ENCODE peak calls at places on chromosome 12, in four cellular contexts. One of them, this sample, is unnamed.

GRCh38 chr12:15535287-15535895 is 213.1 kb downstream of the PTPRO start:
- DNase-seq in activated T-helper 1 cell treated with Interleukin-2 at 50 U/mL for 16 hours: no peak
- DNase-seq in DMS153: no peak
- DNase-seq in HCT116: no peak
- DNase-seq in this sample: peak

GRCh38 chr12:76192416-76192815 is 107.9 kb upstream of the NAP1L1 start:
- DNase-seq in activated T-helper 1 cell treated with Interleukin-2 at 50 U/mL for 16 hours: no peak
- DNase-seq in DMS153: no peak
- DNase-seq in HCT116: no peak
- DNase-seq in this sample: no peak

GRCh38 chr12:278046-278445 is 15.4 kb upstream of the SLC6A13 start:
- DNase-seq in activated T-helper 1 cell treated with Interleukin-2 at 50 U/mL for 16 hours: no peak
- DNase-seq in DMS153: no peak
- DNase-seq in HCT116: no peak
- DNase-seq in this sample: no peak

GRCh38 chr12:129393357-129393937 is 510.4 kb downstream of the TMEM132D start:
- DNase-seq in activated T-helper 1 cell treated with Interleukin-2 at 50 U/mL for 16 hours: no peak
- DNase-seq in DMS153: no peak
- DNase-seq in HCT116: no peak
- DNase-seq in this sample: no peak

GRCh38 chr12:4881665-4882064 is 28.0 kb upstream of the KCNA1 start:
- DNase-seq in activated T-helper 1 cell treated with Interleukin-2 at 50 U/mL for 16 hours: no peak
- DNase-seq in DMS153: no peak
- DNase-seq in HCT116: no peak
- DNase-seq in this sample: no peak

GRCh38 chr12:120429368-120429767 is 8.5 kb upstream of the COX6A1 start:
- DNase-seq in activated T-helper 1 cell treated with Interleukin-2 at 50 U/mL for 16 hours: no peak
- DNase-seq in DMS153: no peak
- DNase-seq in HCT116: no peak
- DNase-seq in this sample: no peak

GRCh38 chr12:2273288-2273687 is 220.5 kb downstream of the CACNA1C start:
- DNase-seq in activated T-helper 1 cell treated with Interleukin-2 at 50 U/mL for 16 hours: no peak
- DNase-seq in DMS153: no peak
- DNase-seq in HCT116: no peak
- DNase-seq in this sample: peak

GRCh38 chr12:94147991-94148840 is at the start of gene PLXNC1:
- DNase-seq in activated T-helper 1 cell treated with Interleukin-2 at 50 U/mL for 16 hours: peak
- DNase-seq in DMS153: no peak
- DNase-seq in HCT116: no peak
- DNase-seq in this sample: no peak

GRCh38 chr12:109461049-109461845 is 15.9 kb downstream of the KCTD10 start:
- DNase-seq in activated T-helper 1 cell treated with Interleukin-2 at 50 U/mL for 16 hours: no peak
- DNase-seq in DMS153: no peak
- DNase-seq in HCT116: no peak
- DNase-seq in this sample: peak

GRCh38 chr12:58148405-58148804 is 207.0 kb downstream of the ATP23 start:
- DNase-seq in activated T-helper 1 cell treated with Interleukin-2 at 50 U/mL for 16 hours: no peak
- DNase-seq in DMS153: peak
- DNase-seq in HCT116: peak
- DNase-seq in this sample: peak

GRCh38 chr12:82757611-82758010 is 70.9 kb downstream of the TMTC2 start:
- DNase-seq in activated T-helper 1 cell treated with Interleukin-2 at 50 U/mL for 16 hours: no peak
- DNase-seq in DMS153: no peak
- DNase-seq in HCT116: no peak
- DNase-seq in this sample: no peak

GRCh38 chr12:57868870-57869609 is 22.5 kb upstream of the CTDSP2 start:
- DNase-seq in activated T-helper 1 cell treated with Interleukin-2 at 50 U/mL for 16 hours: no peak
- DNase-seq in DMS153: peak
- DNase-seq in HCT116: no peak
- DNase-seq in this sample: no peak

This sample was measured in foreskin fibroblast.